ENCODE peak calls at places on chromosomes 16 and 17, in four cellular contexts. E is cardiac muscle cell, X is lung, Q is foreskin fibroblast. Y is an unnamed sample.

GRCh38 chr16:81817789-81818304 is 38.8 kb downstream of the PLCG2 start:
- DNase-seq in X (no peak), Q (no peak), E (no peak), Y (peak)

GRCh38 chr17:40431231-40431602 is 12.0 kb upstream of the IGFBP4 start:
- DNase-seq in E (no peak), X (no peak), Q (no peak), Y (no peak)

GRCh38 chr17:74514632-74515035 is 16.6 kb downstream of the CD300LB start:
- DNase-seq in X (no peak), E (peak), Q (peak), Y (no peak)

GRCh38 chr17:32878211-32878610 is 1.3 kb upstream of the MYO1D start:
- DNase-seq in Q (peak), X (peak), E (no peak), Y (no peak)

GRCh38 chr16:64771273-64771672 is 350.6 kb downstream of the CDH11 start:
- DNase-seq in E (no peak), Q (no peak), X (no peak), Y (no peak)

GRCh38 chr17:3003401-3004149 is 59.8 kb downstream of the OR1D5 start:
- DNase-seq in E (no peak), X (peak), Q (no peak), Y (peak)

GRCh38 chr17:19771971-19772630 is 24.0 kb upstream of the ALDH3A1 start:
- DNase-seq in E (no peak), Q (no peak), X (no peak), Y (peak)

GRCh38 chr16:53457670-53458069 is 23.4 kb downstream of the RBL2 start:
- DNase-seq in X (no peak), E (no peak), Q (no peak), Y (peak)

GRCh38 chr17:51711581-51711980 is 446.9 kb downstream of the CA10 start:
- DNase-seq in Q (no peak), X (no peak), E (no peak), Y (no peak)

GRCh38 chr17:57215317-57215716 is 41.0 kb upstream of the MSI2 start:
- DNase-seq in X (no peak), E (no peak), Q (peak), Y (no peak)

GRCh38 chr16:22734313-22734869 is 79.6 kb upstream of the HS3ST2 start:
- DNase-seq in X (no peak), E (no peak), Q (no peak), Y (no peak)

GRCh38 chr16:84785843-84786538 is 33.8 kb upstream of the CRISPLD2 start:
- DNase-seq in X (peak), E (peak), Q (peak), Y (no peak)

GRCh38 chr17:44266402-44267164 is 1.4 kb downstream of the SLC4A1 start:
- DNase-seq in X (no peak), Q (peak), E (no peak), Y (peak)

GRCh38 chr17:29193146-29193545 is 12.9 kb upstream of the MYO18A start:
- DNase-seq in E (no peak), X (no peak), Q (no peak), Y (no peak)

GRCh38 chr16:65229191-65229662 is 107.4 kb upstream of the CDH11 start:
- DNase-seq in E (no peak), X (no peak), Q (peak), Y (no peak)

GRCh38 chr17:75487351-75488070 is 27.8 kb downstream of the CASKIN2 start:
- DNase-seq in X (no peak), Q (peak), E (no peak), Y (peak)

GRCh38 chr17:57921342-57921741 is 33.9 kb downstream of the CUEDC1 start:
- DNase-seq in Q (peak), X (no peak), E (no peak), Y (no peak)

GRCh38 chr17:72988451-72988850 is 104.0 kb downstream of the SLC39A11 start:
- DNase-seq in X (no peak), E (no peak), Q (no peak), Y (peak)

GRCh38 chr17:79997004-79997673 is 38.5 kb downstream of the TBC1D16 start:
- DNase-seq in Q (no peak), E (no peak), X (peak), Y (peak)

GRCh38 chr16:79810449-79811189 is 210.1 kb upstream of the MAF start:
- DNase-seq in Q (peak), X (no peak), E (no peak), Y (no peak)

GRCh38 chr17:81941484-81942166 is 4.5 kb upstream of the PYCR1 start:
- DNase-seq in Q (no peak), E (peak), X (no peak), Y (no peak)
- H3K4me3 ChIP-seq in Q (no peak), E (peak), X (no peak), Y (no peak)

GRCh38 chr16:58734459-58734787 is 307 bp upstream of the GOT2 start:
- DNase-seq in Q (no peak), X (no peak), E (no peak), Y (no peak)
- TF ChIP-seq CTCF in Q (no peak), X (no peak), E (no peak), Y (no peak)

DNA sequence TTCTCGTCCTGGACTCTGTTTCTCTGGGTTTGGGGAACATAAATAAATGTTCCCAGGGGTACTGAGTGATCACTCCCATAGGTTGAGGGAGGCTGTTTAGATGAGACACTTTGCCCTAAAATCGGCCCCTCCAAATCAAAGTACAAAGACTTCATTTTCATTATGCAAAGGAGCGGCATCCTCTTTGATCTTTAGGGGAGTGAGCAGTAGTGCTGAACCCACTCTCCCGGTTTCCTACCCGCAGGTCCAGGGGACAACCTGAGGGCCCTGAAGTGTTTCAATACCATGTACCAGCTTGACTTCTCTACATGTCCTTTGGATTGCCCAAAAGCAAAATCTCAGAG is 3.6 kb downstream of the HOXB6 start:
- DNase-seq in Q (no peak), X (no peak), E (no peak), Y (no peak)
- H3K4me3 ChIP-seq in Q (no peak), X (no peak), E (no peak), Y (no peak)

GRCh38 chr16:17133851-17134250 is 336.9 kb downstream of the XYLT1 start:
- DNase-seq in Q (no peak), X (no peak), E (no peak), Y (no peak)

GRCh38 chr16:17130733-17131132 is 340.0 kb downstream of the XYLT1 start:
- DNase-seq in X (no peak), Q (no peak), E (no peak), Y (no peak)

GRCh38 chr16:17134586-17134985 is 336.2 kb downstream of the XYLT1 start:
- DNase-seq in X (no peak), E (no peak), Q (no peak), Y (peak)

GRCh38 chr16:17129971-17130370 is 340.8 kb downstream of the XYLT1 start:
- DNase-seq in Q (no peak), E (no peak), X (no peak), Y (no peak)

GRCh38 chr16:17131351-17131750 is 339.4 kb downstream of the XYLT1 start:
- DNase-seq in E (no peak), X (no peak), Q (no peak), Y (no peak)
- TF ChIP-seq CTCF in E (no peak), X (no peak), Q (no peak), Y (no peak)

DNA sequence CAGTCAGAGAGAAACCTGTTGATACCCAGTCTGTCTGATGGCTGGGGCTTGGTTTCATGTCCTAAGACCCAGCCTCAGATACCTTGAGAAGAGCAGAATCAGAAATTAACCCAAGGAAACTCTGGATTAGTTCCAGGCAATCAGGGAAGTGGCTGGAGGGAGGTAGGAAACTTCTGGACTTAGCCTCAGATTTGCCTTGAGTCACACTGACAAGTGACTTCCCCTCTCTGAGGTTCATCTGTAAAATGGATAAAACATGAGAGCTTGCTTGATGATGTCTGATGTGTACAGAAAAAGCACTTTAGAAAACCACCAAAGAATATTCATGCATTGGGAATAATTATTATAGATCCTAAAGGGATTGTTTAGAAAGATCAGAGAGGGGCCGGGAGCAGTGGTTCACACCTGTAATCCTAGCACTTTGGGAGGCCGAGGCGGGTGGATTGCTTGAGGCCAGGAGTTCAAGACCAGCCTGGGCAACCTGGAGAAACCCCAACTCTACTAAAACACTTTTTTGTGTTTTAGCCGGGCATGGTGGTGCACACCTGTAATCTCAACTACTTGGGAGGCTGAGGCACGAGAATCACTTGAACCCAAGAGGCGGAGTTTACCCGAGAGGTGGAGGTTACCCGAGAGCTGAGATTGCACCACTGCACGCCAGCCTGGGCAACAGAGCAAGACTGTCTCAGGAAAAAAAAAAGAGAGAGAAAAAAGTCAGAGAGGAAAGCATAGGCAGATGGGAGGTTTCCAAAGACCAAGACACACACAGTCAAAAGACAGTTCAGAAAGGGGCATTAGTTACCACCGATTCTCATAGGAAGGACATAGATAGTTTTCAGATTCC is 3.8 kb downstream of the CIITA start:
- DNase-seq in E (no peak), X (no peak), Q (peak), Y (peak)
- H3K4me3 ChIP-seq in E (no peak), X (no peak), Q (no peak), Y (peak)